ENCODE peak calls at places on chromosomes 13 and 19, in six cellular contexts. One of them, this sample, is unnamed.

GRCh38 chr13:64997438-64997837 is 2232.7 kb downstream of the PCDH9 start:
- DNase-seq in upper lobe of right lung: no peak
- DNase-seq in fibroblast of pulmonary artery: no peak
- DNase-seq in AG10803: no peak
- DNase-seq in Caco-2: no peak
- DNase-seq in brain microvascular endothelial cell: no peak
- DNase-seq in this sample: no peak

GRCh38 chr19:43148233-43148632 is 38.1 kb downstream of the PSG5 start:
- DNase-seq in AG10803: peak; percentile 90
- DNase-seq in fibroblast of pulmonary artery: peak; percentile 66
- DNase-seq in Caco-2: no peak
- DNase-seq in brain microvascular endothelial cell: peak; percentile 61
- DNase-seq in upper lobe of right lung: no peak
- DNase-seq in this sample: no peak

GRCh38 chr13:31913459-31913858 is 118.1 kb upstream of the FRY start:
- DNase-seq in upper lobe of right lung: no peak
- DNase-seq in brain microvascular endothelial cell: no peak
- DNase-seq in Caco-2: no peak
- DNase-seq in AG10803: peak; percentile 76
- DNase-seq in fibroblast of pulmonary artery: no peak
- DNase-seq in this sample: peak; percentile 37

GRCh38 chr13:109730832-109731335 is 55.5 kb downstream of the IRS2 start:
- DNase-seq in Caco-2: no peak
- DNase-seq in upper lobe of right lung: no peak
- DNase-seq in brain microvascular endothelial cell: no peak
- DNase-seq in AG10803: no peak
- DNase-seq in fibroblast of pulmonary artery: peak; percentile 34
- DNase-seq in this sample: no peak

GRCh38 chr13:76684336-76684735 is 201.9 kb downstream of the KCTD12 start:
- DNase-seq in AG10803: no peak
- DNase-seq in fibroblast of pulmonary artery: no peak
- DNase-seq in brain microvascular endothelial cell: no peak
- DNase-seq in upper lobe of right lung: no peak
- DNase-seq in Caco-2: no peak
- DNase-seq in this sample: no peak

GRCh38 chr13:45436332-45436731 is 18.2 kb upstream of the SLC25A30 start:
- DNase-seq in AG10803: no peak
- DNase-seq in upper lobe of right lung: no peak
- DNase-seq in Caco-2: no peak
- DNase-seq in brain microvascular endothelial cell: no peak
- DNase-seq in fibroblast of pulmonary artery: no peak
- DNase-seq in this sample: no peak

GRCh38 chr19:3699741-3700241 is 477 bp downstream of the PIP5K1C start:
- DNase-seq in fibroblast of pulmonary artery: no peak
- DNase-seq in brain microvascular endothelial cell: no peak
- DNase-seq in upper lobe of right lung: no peak
- DNase-seq in Caco-2: no peak
- DNase-seq in AG10803: no peak
- DNase-seq in this sample: no peak

GRCh38 chr19:31538879-31539278 is 189.6 kb upstream of the TSHZ3 start:
- DNase-seq in brain microvascular endothelial cell: no peak
- DNase-seq in fibroblast of pulmonary artery: no peak
- DNase-seq in Caco-2: no peak
- DNase-seq in upper lobe of right lung: no peak
- DNase-seq in AG10803: no peak
- DNase-seq in this sample: no peak

GRCh38 chr13:48050550-48050949 is 13.0 kb downstream of the NUDT15 start:
- DNase-seq in upper lobe of right lung: no peak
- DNase-seq in fibroblast of pulmonary artery: no peak
- DNase-seq in Caco-2: no peak
- DNase-seq in brain microvascular endothelial cell: no peak
- DNase-seq in AG10803: no peak
- DNase-seq in this sample: no peak

GRCh38 chr19:41758846-41759245 is 3.5 kb downstream of the CEACAM6 start:
- DNase-seq in brain microvascular endothelial cell: no peak
- DNase-seq in fibroblast of pulmonary artery: no peak
- DNase-seq in Caco-2: no peak
- DNase-seq in upper lobe of right lung: no peak
- DNase-seq in AG10803: no peak
- DNase-seq in this sample: no peak

GRCh38 chr13:64912141-64912540 is 2318.0 kb downstream of the PCDH9 start:
- DNase-seq in fibroblast of pulmonary artery: peak; percentile 82
- DNase-seq in Caco-2: no peak
- DNase-seq in brain microvascular endothelial cell: peak; percentile 55
- DNase-seq in upper lobe of right lung: no peak
- DNase-seq in AG10803: peak; percentile 76
- DNase-seq in this sample: no peak

GRCh38 chr13:106696140-106696539 is 128.2 kb upstream of the ARGLU1 start:
- DNase-seq in Caco-2: no peak
- DNase-seq in upper lobe of right lung: no peak
- DNase-seq in brain microvascular endothelial cell: no peak
- DNase-seq in AG10803: no peak
- DNase-seq in fibroblast of pulmonary artery: no peak
- DNase-seq in this sample: no peak

GRCh38 chr19:4745986-4746385 is 22.3 kb upstream of the DPP9 start:
- DNase-seq in upper lobe of right lung: no peak
- DNase-seq in brain microvascular endothelial cell: no peak
- DNase-seq in Caco-2: no peak
- DNase-seq in AG10803: no peak
- DNase-seq in fibroblast of pulmonary artery: no peak
- DNase-seq in this sample: no peak

GRCh38 chr13:99686157-99686572 is 184.9 kb downstream of the TM9SF2 start:
- DNase-seq in fibroblast of pulmonary artery: peak; percentile 4
- DNase-seq in Caco-2: no peak
- DNase-seq in upper lobe of right lung: no peak
- DNase-seq in brain microvascular endothelial cell: peak; percentile 64
- DNase-seq in AG10803: peak; percentile 12
- DNase-seq in this sample: no peak

GRCh38 chr13:105998233-105998550 is 537.3 kb downstream of the EFNB2 start:
- DNase-seq in fibroblast of pulmonary artery: no peak
- DNase-seq in Caco-2: no peak
- DNase-seq in AG10803: no peak
- DNase-seq in upper lobe of right lung: no peak
- DNase-seq in brain microvascular endothelial cell: no peak
- DNase-seq in this sample: no peak

GRCh38 chr13:52723181-52723580 is 16.4 kb downstream of the CNMD start:
- DNase-seq in brain microvascular endothelial cell: no peak
- DNase-seq in fibroblast of pulmonary artery: no peak
- DNase-seq in Caco-2: no peak
- DNase-seq in upper lobe of right lung: no peak
- DNase-seq in AG10803: no peak
- DNase-seq in this sample: no peak

GRCh38 chr13:113646376-113646775 is 11.6 kb downstream of the ATP4B start:
- DNase-seq in Caco-2: peak; percentile 14
- DNase-seq in fibroblast of pulmonary artery: no peak
- DNase-seq in brain microvascular endothelial cell: no peak
- DNase-seq in AG10803: no peak
- DNase-seq in upper lobe of right lung: no peak
- DNase-seq in this sample: no peak

GRCh38 chr13:99356216-99357089 is 49.3 kb upstream of the GPR183 start:
- DNase-seq in AG10803: peak; percentile 76
- DNase-seq in upper lobe of right lung: no peak
- DNase-seq in Caco-2: no peak
- DNase-seq in brain microvascular endothelial cell: peak; percentile 96
- DNase-seq in fibroblast of pulmonary artery: peak; percentile 83
- DNase-seq in this sample: no peak

GRCh38 chr13:40800559-40800958 is 11.1 kb downstream of the SLC25A15 start:
- DNase-seq in brain microvascular endothelial cell: no peak
- DNase-seq in upper lobe of right lung: no peak
- DNase-seq in Caco-2: no peak
- DNase-seq in fibroblast of pulmonary artery: no peak
- DNase-seq in AG10803: no peak
- DNase-seq in this sample: no peak

GRCh38 chr19:44813331-44814131 is 4.6 kb downstream of the BCAM start:
- DNase-seq in Caco-2: no peak
- DNase-seq in brain microvascular endothelial cell: no peak
- DNase-seq in fibroblast of pulmonary artery: no peak
- DNase-seq in upper lobe of right lung: no peak
- DNase-seq in AG10803: no peak
- DNase-seq in this sample: no peak

GRCh38 chr19:44812142-44812718 is 3.3 kb downstream of the BCAM start:
- DNase-seq in fibroblast of pulmonary artery: no peak
- DNase-seq in upper lobe of right lung: no peak
- DNase-seq in brain microvascular endothelial cell: no peak
- DNase-seq in Caco-2: no peak
- DNase-seq in AG10803: no peak
- DNase-seq in this sample: no peak

GRCh38 chr19:44808463-44809371 is at the start of gene BCAM:
- DNase-seq in AG10803: peak; percentile 41
- DNase-seq in brain microvascular endothelial cell: no peak
- DNase-seq in Caco-2: peak; percentile 86
- DNase-seq in upper lobe of right lung: peak; percentile 91
- DNase-seq in fibroblast of pulmonary artery: peak; percentile 67
- DNase-seq in this sample: no peak

GRCh38 chr19:44809856-44810554 is 1.1 kb downstream of the BCAM start:
- DNase-seq in brain microvascular endothelial cell: no peak
- DNase-seq in AG10803: no peak
- DNase-seq in fibroblast of pulmonary artery: no peak
- DNase-seq in Caco-2: no peak
- DNase-seq in upper lobe of right lung: no peak
- DNase-seq in this sample: no peak

DNA sequence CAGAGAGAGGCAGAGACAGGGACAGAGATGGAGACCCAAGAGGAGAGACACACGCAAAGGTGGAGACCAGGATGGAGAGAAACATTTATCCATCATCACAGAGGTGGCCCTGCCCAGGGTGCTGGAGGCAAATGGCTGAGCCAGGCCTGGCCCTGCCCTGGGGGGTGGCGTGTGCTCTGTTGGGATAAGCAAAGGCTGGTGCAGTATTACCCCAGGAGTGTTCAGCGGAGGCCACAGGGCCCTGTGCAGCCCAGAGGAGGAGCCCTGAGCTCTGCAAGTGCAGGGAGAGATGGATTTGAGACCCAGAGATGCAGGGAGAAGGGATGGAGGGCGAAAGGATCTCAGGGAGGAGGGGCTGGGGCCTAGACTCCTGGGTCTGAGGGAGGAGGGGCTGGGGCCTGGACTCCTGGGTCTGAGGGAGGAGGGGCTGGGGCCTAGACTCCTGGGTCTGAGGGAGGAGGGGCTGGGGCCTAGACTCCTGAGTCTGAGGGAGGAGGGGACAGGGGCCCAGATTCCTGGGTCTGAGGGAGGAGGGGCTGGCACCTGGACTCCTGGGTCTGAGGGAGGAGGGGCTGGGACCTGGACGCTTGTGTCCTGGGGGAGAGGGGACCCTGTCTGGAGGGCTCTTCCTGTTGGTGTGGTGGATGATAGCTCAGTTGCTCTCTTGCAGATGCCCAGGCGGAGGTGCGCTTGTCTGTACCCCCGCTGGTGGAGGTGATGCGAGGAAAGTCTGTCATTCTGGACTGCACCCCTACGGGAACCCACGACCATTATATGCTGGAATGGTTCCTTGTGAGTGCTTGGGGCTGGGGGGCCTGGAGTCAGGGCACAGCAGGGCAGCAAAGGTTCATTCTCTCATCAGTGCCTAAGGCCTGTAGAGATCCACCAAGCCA is 1.9 kb downstream of the BCAM start:
- DNase-seq in upper lobe of right lung: no peak
- DNase-seq in AG10803: no peak
- DNase-seq in brain microvascular endothelial cell: no peak
- DNase-seq in fibroblast of pulmonary artery: no peak
- DNase-seq in Caco-2: no peak
- DNase-seq in this sample: no peak
- H3K4me3 ChIP-seq in upper lobe of right lung: peak overlapping the region; percentile 71
- H3K4me3 ChIP-seq in AG10803: no peak overlapping the region
- H3K4me3 ChIP-seq in brain microvascular endothelial cell: no peak overlapping the region
- H3K4me3 ChIP-seq in fibroblast of pulmonary artery: no peak overlapping the region
- H3K4me3 ChIP-seq in Caco-2: no peak overlapping the region
- H3K4me3 ChIP-seq in this sample: no peak overlapping the region

GRCh38 chr19:28705008-28705407 is 507.9 kb downstream of the UQCRFS1 start:
- DNase-seq in brain microvascular endothelial cell: peak; percentile 80
- DNase-seq in AG10803: peak; percentile 85
- DNase-seq in upper lobe of right lung: no peak
- DNase-seq in Caco-2: no peak
- DNase-seq in fibroblast of pulmonary artery: peak; percentile 80
- DNase-seq in this sample: no peak
- TF ChIP-seq CTCF in brain microvascular endothelial cell: peak; percentile 72
- TF ChIP-seq CTCF in AG10803: peak; percentile 78
- TF ChIP-seq CTCF in upper lobe of right lung: no peak
- TF ChIP-seq CTCF in Caco-2: no peak
- TF ChIP-seq CTCF in fibroblast of pulmonary artery: peak; percentile 50
- TF ChIP-seq CTCF in this sample: no peak

DNA sequence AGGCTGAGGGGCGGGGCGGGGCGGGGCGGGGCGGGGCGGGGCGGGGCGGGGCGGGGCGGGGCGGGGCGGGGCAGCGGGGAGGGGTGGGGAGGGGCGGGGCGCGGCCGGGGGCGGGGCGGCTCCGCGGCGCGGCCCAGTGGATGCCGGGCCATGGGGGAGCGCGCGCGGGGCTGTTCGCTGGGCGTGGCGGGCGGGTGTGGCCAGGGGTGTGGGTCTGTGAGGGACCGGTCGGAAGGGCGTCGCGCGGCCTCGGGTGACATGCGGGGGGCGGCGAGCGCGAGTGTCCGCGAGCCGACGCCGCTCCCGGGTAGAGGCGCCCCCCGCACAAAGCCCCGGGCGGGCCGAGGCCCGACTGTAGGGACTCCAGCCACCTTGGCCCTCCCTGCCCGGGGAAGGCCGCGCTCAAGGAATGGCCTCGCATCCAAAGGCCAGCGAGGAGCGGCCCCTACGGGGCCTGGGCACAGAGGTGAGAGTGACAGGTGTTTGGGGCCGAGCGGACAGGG is at the start of gene ZFP28:
- DNase-seq in brain microvascular endothelial cell: no peak
- DNase-seq in AG10803: no peak
- DNase-seq in Caco-2: no peak
- DNase-seq in upper lobe of right lung: peak; percentile 90
- DNase-seq in fibroblast of pulmonary artery: no peak
- DNase-seq in this sample: no peak
- H3K4me3 ChIP-seq in brain microvascular endothelial cell: peak within 1 kb of the TSS; percentile 79
- H3K4me3 ChIP-seq in AG10803: peak within 1 kb of the TSS; percentile 83
- H3K4me3 ChIP-seq in Caco-2: no peak within 1 kb of the TSS
- H3K4me3 ChIP-seq in upper lobe of right lung: peak within 1 kb of the TSS; percentile 81
- H3K4me3 ChIP-seq in fibroblast of pulmonary artery: peak within 1 kb of the TSS; percentile 81
- H3K4me3 ChIP-seq in this sample: peak within 1 kb of the TSS; percentile 69

GRCh38 chr13:22761709-22762108 is 419.1 kb upstream of the SGCG start:
- DNase-seq in fibroblast of pulmonary artery: no peak
- DNase-seq in Caco-2: no peak
- DNase-seq in AG10803: no peak
- DNase-seq in brain microvascular endothelial cell: no peak
- DNase-seq in upper lobe of right lung: no peak
- DNase-seq in this sample: no peak

GRCh38 chr13:22758245-22758644 is 422.5 kb upstream of the SGCG start:
- DNase-seq in fibroblast of pulmonary artery: no peak
- DNase-seq in AG10803: no peak
- DNase-seq in upper lobe of right lung: no peak
- DNase-seq in Caco-2: no peak
- DNase-seq in brain microvascular endothelial cell: no peak
- DNase-seq in this sample: no peak

DNA sequence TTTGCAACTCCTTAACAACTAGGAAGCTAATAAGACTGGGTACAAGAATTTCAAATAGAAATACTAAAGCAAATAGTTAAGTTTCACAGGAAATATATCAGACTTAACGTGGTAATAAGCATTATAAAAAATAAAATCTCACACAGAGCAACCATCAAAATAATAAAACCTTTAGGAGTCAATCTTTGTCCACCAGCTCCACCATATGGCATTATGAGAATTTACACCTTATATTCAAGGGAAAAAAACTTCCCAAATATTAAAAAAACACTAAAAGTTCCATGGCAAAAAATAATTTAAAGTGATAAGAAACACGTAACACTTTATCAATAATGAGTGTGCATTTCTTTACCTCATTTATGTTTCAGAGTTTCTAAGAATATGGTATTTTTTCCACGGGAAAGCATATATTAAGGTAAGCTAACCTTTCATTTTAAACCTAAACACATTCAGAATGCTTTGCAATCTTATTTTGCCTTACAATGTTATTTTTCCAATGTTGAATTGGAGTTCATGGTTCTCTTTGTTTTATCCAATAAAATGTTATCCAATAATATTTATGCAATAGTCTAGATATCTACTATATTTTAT is 423.2 kb upstream of the SGCG start:
- DNase-seq in fibroblast of pulmonary artery: peak; percentile 26
- DNase-seq in Caco-2: no peak
- DNase-seq in upper lobe of right lung: no peak
- DNase-seq in AG10803: peak; percentile 2
- DNase-seq in brain microvascular endothelial cell: no peak
- DNase-seq in this sample: no peak
- TF ChIP-seq CTCF in fibroblast of pulmonary artery: peak; percentile 19
- TF ChIP-seq CTCF in Caco-2: peak; percentile 57
- TF ChIP-seq CTCF in upper lobe of right lung: peak; percentile 43
- TF ChIP-seq CTCF in AG10803: peak; percentile 35
- TF ChIP-seq CTCF in brain microvascular endothelial cell: no peak
- TF ChIP-seq CTCF in this sample: peak; percentile 52